ENCODE peak calls at places on chromosomes 2 and 18, in five cellular contexts. Y, U, J, H and B are unnamed samples.

GRCh38 chr2:1960761-1961160 is 216.4 kb upstream of the PXDN start:
- DNase-seq in H (no peak), J (no peak), U (no peak), Y (no peak), B (no peak)

GRCh38 chr2:53058526-53058925 is 709.1 kb upstream of the CHAC2 start:
- DNase-seq in U (no peak), J (peak), Y (no peak), H (no peak), B (peak)

GRCh38 chr2:181810823-181811695 is 80.5 kb upstream of the ITPRID2 start:
- DNase-seq in H (peak), U (peak), J (peak), Y (no peak), B (peak)

GRCh38 chr18:11989966-11990380 is 8.7 kb downstream of the IMPA2 start:
- DNase-seq in U (no peak), H (no peak), J (no peak), Y (no peak), B (no peak)

GRCh38 chr2:147913701-147914480 is 69.1 kb downstream of the ACVR2A start:
- DNase-seq in Y (no peak), H (no peak), J (peak), U (peak), B (peak)

GRCh38 chr2:111622859-111623258 is 261.1 kb downstream of the ANAPC1 start:
- DNase-seq in J (peak), U (no peak), Y (no peak), H (no peak), B (peak)

GRCh38 chr2:235709124-235709813 is 215.4 kb downstream of the AGAP1 start:
- DNase-seq in J (peak), U (no peak), Y (no peak), H (no peak), B (peak)

GRCh38 chr2:191714925-191715324 is 37.0 kb downstream of the NABP1 start:
- DNase-seq in U (no peak), H (no peak), J (no peak), Y (no peak), B (no peak)

GRCh38 chr2:173874003-173874898 is 90.9 kb downstream of the SP3 start:
- DNase-seq in H (no peak), J (no peak), Y (no peak), U (no peak), B (no peak)

GRCh38 chr2:232809349-232810124 is 33.2 kb upstream of the KCNJ13 start:
- DNase-seq in Y (no peak), H (no peak), U (no peak), J (no peak), B (no peak)

GRCh38 chr2:95027369-95027720 is 1.8 kb downstream of the MAL start:
- DNase-seq in Y (no peak), U (no peak), H (no peak), J (no peak), B (no peak)

GRCh38 chr18:52402814-52403213 is 62.8 kb downstream of the DCC start:
- DNase-seq in Y (no peak), U (no peak), J (no peak), H (no peak), B (peak)

GRCh38 chr2:241030333-241030680 is 31.9 kb downstream of the SNED1 start:
- DNase-seq in J (no peak), H (no peak), U (no peak), Y (no peak), B (no peak)

GRCh38 chr18:78995740-78996395 is 16.2 kb downstream of the SALL3 start:
- DNase-seq in U (no peak), H (no peak), J (no peak), Y (no peak), B (no peak)

GRCh38 chr2:47309952-47310800 is 92.8 kb upstream of the MSH2 start:
- DNase-seq in Y (no peak), J (peak), H (no peak), U (peak), B (peak)

GRCh38 chr18:78926243-78926615 is 53.4 kb upstream of the SALL3 start:
- DNase-seq in U (no peak), H (no peak), J (no peak), Y (no peak), B (no peak)

GRCh38 chr2:173961346-173961705 is 3.8 kb downstream of the SP3 start:
- DNase-seq in H (no peak), U (no peak), J (no peak), Y (no peak), B (no peak)

GRCh38 chr2:181046833-181047232 is 66.4 kb downstream of the UBE2E3 start:
- DNase-seq in U (no peak), Y (no peak), J (no peak), H (no peak), B (no peak)

GRCh38 chr2:62309081-62309464 is 113.2 kb downstream of the B3GNT2 start:
- DNase-seq in Y (no peak), J (no peak), H (no peak), U (no peak), B (no peak)

GRCh38 chr2:241803387-241804325 is 5.3 kb upstream of the NEU4 start:
- DNase-seq in U (peak), J (peak), Y (no peak), H (peak), B (peak)

DNA sequence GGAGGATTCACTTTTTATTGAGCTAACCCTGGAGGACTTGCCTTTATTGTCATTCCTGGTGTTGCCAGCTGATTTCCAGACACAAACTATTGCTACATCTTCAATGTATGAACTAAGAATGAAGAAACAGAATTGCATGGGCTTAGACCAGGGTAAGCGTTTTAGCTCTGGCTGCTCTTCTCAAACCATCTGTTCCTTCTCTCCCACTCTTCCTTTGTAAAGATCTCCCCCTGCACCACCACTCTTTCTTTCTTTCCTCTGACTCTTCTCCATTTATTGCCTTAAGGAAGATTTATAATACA is 41.8 kb downstream of the NCKAP5 start:
- DNase-seq in H (no peak), U (no peak), J (no peak), Y (no peak), B (no peak)
- H3K4me3 ChIP-seq in H (no peak), U (no peak), J (no peak), Y (no peak), B (no peak)

GRCh38 chr2:239576784-239577183 is 176.0 kb upstream of the HDAC4 start:
- DNase-seq in Y (no peak), J (no peak), H (no peak), U (no peak), B (no peak)
- TF ChIP-seq CTCF in Y (no peak), J (no peak), H (no peak), U (no peak), B (no peak)

DNA sequence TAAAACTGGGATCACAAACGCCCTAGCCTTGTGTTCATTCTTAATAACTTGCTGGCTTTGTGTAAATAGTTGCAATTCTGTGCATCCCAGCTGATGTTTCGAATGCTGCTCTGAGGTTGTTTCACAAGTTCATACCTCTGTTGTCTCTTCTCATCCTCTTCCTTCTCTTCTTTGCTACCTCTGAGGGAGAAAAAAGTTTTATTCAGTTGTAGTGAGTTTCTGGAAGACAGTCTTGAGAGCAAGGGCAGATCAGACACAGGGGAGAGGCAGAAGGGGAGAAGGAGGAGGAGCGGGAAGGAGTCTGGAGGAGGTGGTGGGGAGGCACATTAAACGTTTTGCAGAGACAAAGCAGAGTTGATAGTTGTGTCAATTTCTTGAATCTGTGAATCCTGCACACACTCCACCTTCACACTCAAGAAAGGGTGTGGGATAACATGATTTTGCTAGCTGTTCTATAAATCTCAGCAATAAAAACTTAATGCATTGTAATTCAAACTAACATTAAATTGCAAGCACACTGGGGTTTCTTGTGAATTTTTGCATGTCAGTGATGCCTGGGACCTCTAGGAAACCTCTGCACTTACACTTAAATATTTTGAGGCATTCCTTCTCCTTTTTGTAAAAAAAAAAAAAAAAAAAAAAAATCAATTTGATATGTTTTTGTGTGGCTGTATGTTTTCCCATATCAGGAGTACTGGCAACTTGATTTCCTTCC is 6.9 kb downstream of the MEIS1 start:
- DNase-seq in U (no peak), J (peak), H (no peak), Y (no peak), B (no peak)
- H3K4me3 ChIP-seq in U (peak), J (peak), H (no peak), Y (peak), B (peak)

GRCh38 chr2:4354678-4355077 is 651.3 kb downstream of the DCDC2C start:
- DNase-seq in J (no peak), U (no peak), Y (no peak), H (no peak), B (peak)
- TF ChIP-seq CTCF in J (no peak), U (peak), Y (no peak), H (no peak), B (peak)

GRCh38 chr2:134268265-134268664 is 14.4 kb downstream of the MGAT5 start:
- DNase-seq in Y (no peak), J (peak), H (no peak), U (no peak), B (peak)
- H3K4me3 ChIP-seq in Y (no peak), J (no peak), H (no peak), U (no peak), B (no peak)